ENCODE peak calls at places on chromosomes 7 and 10, in four cellular contexts. A, R, Z and S are unnamed samples.

GRCh38 chr10:23055424-23056191 is 39.8 kb upstream of the MSRB2 start:
- DNase-seq in A (no peak), R (no peak), Z (no peak), S (no peak)

GRCh38 chr10:37125921-37126320 is 523 bp downstream of the ANKRD30A start:
- DNase-seq in A (no peak), R (no peak), Z (no peak), S (no peak)

GRCh38 chr7:54541941-54542618 is at the start of gene VSTM2A:
- DNase-seq in A (no peak), R (no peak), Z (peak), S (no peak)

GRCh38 chr10:10831085-10831484 is 186.6 kb upstream of the CELF2 start:
- DNase-seq in A (no peak), R (no peak), Z (no peak), S (peak)

GRCh38 chr7:102211590-102212550 is 74.8 kb upstream of the SH2B2 start:
- DNase-seq in A (no peak), R (no peak), Z (no peak), S (no peak)

GRCh38 chr7:113087278-113087998 is 811 bp upstream of the GPR85 start:
- DNase-seq in A (no peak), R (no peak), Z (peak), S (no peak)

GRCh38 chr7:28065308-28065707 is 115.3 kb downstream of the JAZF1 start:
- DNase-seq in A (no peak), R (no peak), Z (no peak), S (no peak)

GRCh38 chr10:92756233-92757065 is 66.7 kb downstream of the HHEX start:
- DNase-seq in A (no peak), R (no peak), Z (no peak), S (no peak)

GRCh38 chr7:101904019-101904418 is 86.6 kb downstream of the CUX1 start:
- DNase-seq in A (no peak), R (no peak), Z (no peak), S (no peak)

GRCh38 chr7:114502454-114503254 is 88.0 kb downstream of the FOXP2 start:
- DNase-seq in A (no peak), R (no peak), Z (no peak), S (no peak)

GRCh38 chr7:116150588-116150987 is 59.8 kb upstream of the TES start:
- DNase-seq in A (no peak), R (no peak), Z (no peak), S (no peak)

GRCh38 chr7:78576196-78576595 is 777.6 kb downstream of the PHTF2 start:
- DNase-seq in A (no peak), R (no peak), Z (no peak), S (no peak)

GRCh38 chr10:24718031-24718855 is 5.4 kb downstream of the ARHGAP21 start:
- DNase-seq in A (no peak), R (no peak), Z (no peak), S (no peak)

GRCh38 chr7:13875496-13876074 is 113.9 kb downstream of the ETV1 start:
- DNase-seq in A (no peak), R (no peak), Z (no peak), S (no peak)

GRCh38 chr10:72242675-72243074 is 26.6 kb upstream of the ASCC1 start:
- DNase-seq in A (no peak), R (peak), Z (no peak), S (peak)

GRCh38 chr7:157416011-157416410 is 79.2 kb downstream of the DNAJB6 start:
- DNase-seq in A (no peak), R (no peak), Z (no peak), S (no peak)

GRCh38 chr7:88106430-88106829 is 113.4 kb downstream of the SRI start:
- DNase-seq in A (no peak), R (no peak), Z (no peak), S (no peak)

GRCh38 chr10:99612167-99612831 is 7.9 kb downstream of the SLC25A28 start:
- DNase-seq in A (no peak), R (no peak), Z (peak), S (no peak)

GRCh38 chr10:24382979-24383663 is 174.2 kb downstream of the KIAA1217 start:
- DNase-seq in A (no peak), R (peak), Z (no peak), S (no peak)

GRCh38 chr10:7410800-7411670 is at the start of gene SFMBT2:
- DNase-seq in A (no peak), R (peak), Z (peak), S (no peak)

GRCh38 chr7:107993879-107994278 is 9.1 kb downstream of the LAMB1 start:
- DNase-seq in A (no peak), R (no peak), Z (no peak), S (no peak)

GRCh38 chr10:14507156-14507555 is 176.4 kb upstream of the FRMD4A start:
- DNase-seq in A (no peak), R (no peak), Z (no peak), S (no peak)

GRCh38 chr7:116570306-116570705 is 45.5 kb downstream of the CAV1 start:
- DNase-seq in A (no peak), R (no peak), Z (no peak), S (no peak)

GRCh38 chr10:83522881-83523386 is 616.4 kb upstream of the GHITM start:
- DNase-seq in A (no peak), R (no peak), Z (no peak), S (no peak)